ENCODE peak calls at places on chromosomes 16 and 17, in nine cellular contexts. T, M, P, R, S, L, B, C and K are unnamed samples.

GRCh38 chr16:56861092-56861610 is 3.9 kb upstream of the SLC12A3 start:
- DNase-seq in T (no peak), M (no peak), P (no peak), R (no peak), S (no peak), L (peak; percentile 24), B (no peak), C (no peak), K (no peak)

GRCh38 chr16:10834766-10835165 is 16.2 kb upstream of the TVP23A start:
- DNase-seq in T (no peak), M (no peak), P (no peak), R (no peak), S (no peak), L (no peak), B (no peak), C (no peak), K (no peak)

GRCh38 chr16:84098939-84099338 is 17.8 kb downstream of the MBTPS1 start:
- DNase-seq in T (no peak), M (no peak), P (no peak), R (no peak), S (no peak), L (no peak), B (no peak), C (no peak), K (no peak)

GRCh38 chr16:17038415-17038814 is 432.3 kb downstream of the XYLT1 start:
- DNase-seq in T (no peak), M (no peak), P (no peak), R (no peak), S (no peak), L (peak; percentile 34), B (no peak), C (no peak), K (no peak)

GRCh38 chr16:17585449-17586080 is 114.8 kb upstream of the XYLT1 start:
- DNase-seq in T (no peak), M (no peak), P (no peak), R (no peak), S (no peak), L (no peak), B (no peak), C (no peak), K (no peak)

GRCh38 chr17:37194208-37194607 is 181.6 kb upstream of the C17orf78 start:
- DNase-seq in T (no peak), M (no peak), P (no peak), R (no peak), S (no peak), L (no peak), B (no peak), C (no peak), K (no peak)

GRCh38 chr16:873889-874288 is 73.4 kb upstream of the GNG13 start:
- DNase-seq in T (no peak), M (peak; percentile 64), P (no peak), R (peak; percentile 10), S (peak; percentile 53), L (no peak), B (no peak), C (no peak), K (no peak)

GRCh38 chr16:83769397-83770008 is 38.3 kb upstream of the HSBP1 start:
- DNase-seq in T (no peak), M (no peak), P (no peak), R (no peak), S (no peak), L (no peak), B (no peak), C (no peak), K (no peak)

GRCh38 chr16:15973460-15973859 is 24.0 kb downstream of the ABCC1 start:
- DNase-seq in T (no peak), M (no peak), P (no peak), R (no peak), S (no peak), L (no peak), B (no peak), C (no peak), K (no peak)

GRCh38 chr16:15976929-15977637 is 27.7 kb downstream of the ABCC1 start:
- DNase-seq in T (no peak), M (no peak), P (no peak), R (no peak), S (peak; percentile 68), L (no peak), B (no peak), C (peak; percentile 24), K (no peak)

GRCh38 chr16:15975172-15975571 is 25.8 kb downstream of the ABCC1 start:
- DNase-seq in T (no peak), M (no peak), P (no peak), R (no peak), S (no peak), L (no peak), B (no peak), C (peak; percentile 42), K (no peak)

GRCh38 chr16:15973997-15974396 is 24.6 kb downstream of the ABCC1 start:
- DNase-seq in T (no peak), M (no peak), P (no peak), R (no peak), S (no peak), L (no peak), B (no peak), C (no peak), K (no peak)

GRCh38 chr16:15976225-15976812 is 26.9 kb downstream of the ABCC1 start:
- DNase-seq in T (no peak), M (no peak), P (no peak), R (no peak), S (no peak), L (no peak), B (no peak), C (no peak), K (no peak)
- H3K9me3 ChIP-seq in T (peaks cover 13% of the 10 kb centered on the region), M (no peaks in the 10 kb centered on the region), P (peaks cover 7% of the 10 kb centered on the region), R (peaks cover 31% of the 10 kb centered on the region), S (no peaks in the 10 kb centered on the region), L (no peaks in the 10 kb centered on the region), B (peaks cover 16% of the 10 kb centered on the region), C (no peaks in the 10 kb centered on the region), K (no peaks in the 10 kb centered on the region)

GRCh38 chr16:19235478-19235877 is 50.1 kb upstream of the CLEC19A start:
- DNase-seq in T (no peak), M (no peak), P (no peak), R (no peak), S (no peak), L (no peak), B (no peak), C (no peak), K (no peak)

GRCh38 chr16:19235886-19236285 is 49.6 kb upstream of the CLEC19A start:
- DNase-seq in T (no peak), M (no peak), P (no peak), R (no peak), S (no peak), L (no peak), B (no peak), C (no peak), K (no peak)

GRCh38 chr16:19238386-19238785 is 47.1 kb upstream of the CLEC19A start:
- DNase-seq in T (no peak), M (no peak), P (no peak), R (no peak), S (no peak), L (no peak), B (no peak), C (no peak), K (no peak)

GRCh38 chr16:19239756-19240155 is 45.8 kb upstream of the CLEC19A start:
- DNase-seq in T (no peak), M (no peak), P (no peak), R (no peak), S (no peak), L (no peak), B (no peak), C (no peak), K (no peak)

DNA sequence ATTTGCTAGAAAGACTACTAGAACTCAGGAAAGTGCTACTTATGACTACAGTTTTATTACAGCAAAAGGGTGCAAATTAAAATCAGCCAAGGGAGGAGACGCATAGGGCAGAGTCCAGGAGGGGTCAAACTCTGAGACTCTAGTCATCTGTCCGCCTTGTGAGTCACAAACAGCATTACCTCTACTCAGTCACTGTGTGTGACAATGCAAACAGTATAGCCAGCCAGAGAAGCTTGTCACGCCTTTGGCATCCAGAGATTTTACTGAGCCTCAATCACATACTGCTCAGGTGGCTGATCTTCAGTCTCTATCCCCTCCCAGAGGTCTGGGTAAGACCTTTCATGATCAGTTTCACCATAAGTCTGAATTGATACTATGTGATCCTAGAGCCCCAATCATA is 49.0 kb upstream of the CLEC19A start:
- DNase-seq in T (no peak), M (no peak), P (no peak), R (no peak), S (no peak), L (no peak), B (no peak), C (no peak), K (no peak)
- H3K9me3 ChIP-seq in T (peaks cover 19% of the 10 kb centered on the region), M (no peaks in the 10 kb centered on the region), P (peaks cover 15% of the 10 kb centered on the region), R (peaks cover 36% of the 10 kb centered on the region), S (peaks cover 3% of the 10 kb centered on the region), L (no peaks in the 10 kb centered on the region), B (peaks cover 18% of the 10 kb centered on the region), C (no peaks in the 10 kb centered on the region), K (no peaks in the 10 kb centered on the region)

DNA sequence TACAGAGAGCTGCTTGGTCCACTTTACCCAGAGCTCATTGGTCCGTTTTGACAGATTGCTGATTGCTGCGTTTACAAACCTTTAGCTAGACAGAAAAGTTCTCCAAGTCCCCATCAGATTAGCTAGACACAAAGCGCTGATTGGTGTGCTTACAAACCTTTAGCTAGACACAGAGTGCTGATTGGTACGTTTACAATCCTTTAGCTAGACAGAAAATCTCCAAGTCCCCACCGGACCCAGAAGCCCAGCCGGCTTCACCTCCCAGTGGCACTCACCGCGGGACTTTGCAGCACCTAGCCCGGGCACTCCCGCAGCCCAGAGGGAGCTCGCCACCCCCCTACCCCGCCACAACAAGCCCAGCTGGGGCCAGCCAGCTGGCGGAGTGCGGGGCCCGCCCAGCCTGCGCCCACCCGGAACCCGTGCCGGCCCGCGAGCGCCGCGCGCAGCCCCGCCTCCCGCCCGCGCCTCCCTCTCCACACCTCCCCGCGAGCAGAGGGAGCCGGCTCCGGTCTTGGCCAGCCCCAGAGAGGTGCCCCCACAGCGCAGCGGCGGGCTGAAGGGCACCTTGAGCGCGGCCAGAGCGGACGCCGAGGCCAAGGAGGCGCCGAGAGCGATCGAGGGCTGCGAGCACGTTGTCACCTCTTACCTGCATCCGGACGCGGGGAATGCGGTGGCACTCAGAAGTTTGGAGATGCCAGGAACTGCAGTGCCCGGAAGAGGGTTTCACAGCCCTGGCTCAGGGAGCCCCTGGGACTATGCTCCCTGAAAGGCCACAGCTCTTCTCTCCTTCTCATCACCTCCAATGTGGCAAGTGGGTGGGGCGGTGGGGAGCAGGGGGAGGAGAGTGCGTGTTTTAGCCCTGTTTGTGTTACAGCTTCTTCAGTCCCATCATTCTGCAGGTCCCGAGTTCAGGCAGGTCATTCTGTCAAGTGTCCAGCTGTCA is 1504.5 kb downstream of the CDH11 start:
- DNase-seq in T (no peak), M (peak; percentile 72), P (no peak), R (peak; percentile 23), S (peak; percentile 63), L (peak; percentile 69), B (no peak), C (peak; percentile 23), K (no peak)
- H3K9me3 ChIP-seq in T (peaks cover 16% of the 10 kb centered on the region), M (no peaks in the 10 kb centered on the region), P (peaks cover 7% of the 10 kb centered on the region), R (no peaks in the 10 kb centered on the region), S (no peaks in the 10 kb centered on the region), L (no peaks in the 10 kb centered on the region), B (peaks cover 3% of the 10 kb centered on the region), C (no peaks in the 10 kb centered on the region), K (no peaks in the 10 kb centered on the region)

DNA sequence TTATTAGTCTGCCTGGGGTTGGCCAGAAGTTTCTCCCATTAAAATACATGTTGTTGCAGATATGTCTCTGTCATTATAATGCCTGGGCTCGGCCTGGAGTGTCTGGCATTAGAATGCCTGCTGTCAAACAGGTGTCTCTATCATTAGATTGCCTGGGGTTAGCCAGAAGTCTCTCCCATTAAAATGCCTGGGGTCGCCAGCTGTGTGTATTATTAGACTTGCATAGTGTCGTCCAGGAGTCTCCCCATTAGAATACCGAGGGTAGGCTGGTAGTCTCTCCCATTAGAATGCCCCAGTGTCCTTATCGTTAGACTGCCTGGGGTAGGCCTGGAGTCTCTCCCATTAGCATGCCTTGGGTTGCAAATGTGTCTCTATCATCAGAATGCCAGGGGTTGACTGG is 2270.8 kb downstream of the TP53TG3F start:
- DNase-seq in T (no peak), M (no peak), P (no peak), R (no peak), S (no peak), L (no peak), B (no peak), C (no peak), K (no peak)
- H3K9me3 ChIP-seq in T (peaks cover 59% of the 10 kb centered on the region), M (no peaks in the 10 kb centered on the region), P (peaks cover 71% of the 10 kb centered on the region), R (no peaks in the 10 kb centered on the region), S (no peaks in the 10 kb centered on the region), L (no peaks in the 10 kb centered on the region), B (peaks cover 40% of the 10 kb centered on the region), C (no peaks in the 10 kb centered on the region), K (no peaks in the 10 kb centered on the region)